ENCODE peak calls at places on chromosomes 5 and 9, in six cellular contexts. G is HuH-7, V is activated T-cell treated with anti-CD3 and anti-CD28 coated beads for 24 hours, Y is left cardiac atrium, P is NCI-H2107, C is NCI-H1092 treated with DMSO at 0.1 percent for 48 hours. B is an unnamed sample.
A peak's percentile ranks its signal among the peaks of the same experiment; 100 is the strongest.

GRCh38 chr5:119386945-119387344 is 31.1 kb downstream of the TNFAIP8 start:
- DNase-seq in G (peak; percentile 36), C (no peak), P (no peak), Y (peak; percentile 36), V (no peak), B (peak; percentile 55)

GRCh38 chr9:93107825-93108161 is 11.8 kb downstream of the CARD19 start:
- DNase-seq in Y (peak; percentile 14), P (no peak), V (no peak), G (no peak), C (no peak), B (no peak)

GRCh38 chr9:17627641-17628040 is 48.8 kb downstream of the SH3GL2 start:
- DNase-seq in P (peak; percentile 52), G (no peak), C (peak; percentile 95), Y (no peak), V (no peak), B (no peak)

GRCh38 chr5:73215891-73216610 is 43.1 kb downstream of the TMEM174 start:
- DNase-seq in V (peak; percentile 49), Y (peak; percentile 76), C (peak; percentile 88), G (peak; percentile 82), P (peak; percentile 46), B (peak; percentile 82)

GRCh38 chr5:50547303-50547702 is 106.2 kb upstream of the EMB start:
- DNase-seq in G (no peak), C (no peak), P (no peak), Y (no peak), V (no peak), B (no peak)

GRCh38 chr5:72378636-72379289 is 58.6 kb downstream of the PTCD2 start:
- DNase-seq in Y (no peak), C (peak; percentile 37), P (peak; percentile 36), G (no peak), V (no peak), B (peak; percentile 96)

GRCh38 chr5:55829956-55830355 is 21.2 kb upstream of the IL31RA start:
- DNase-seq in P (no peak), C (no peak), G (no peak), Y (no peak), V (no peak), B (no peak)

GRCh38 chr5:56816546-56817081 is 1.3 kb downstream of the MAP3K1 start:
- DNase-seq in C (peak; percentile 28), P (no peak), V (peak; percentile 51), G (peak; percentile 48), Y (peak; percentile 68), B (peak; percentile 70)

GRCh38 chr9:81318571-81318970 is 370.8 kb downstream of the TLE1 start:
- DNase-seq in P (no peak), G (no peak), C (no peak), V (no peak), Y (no peak), B (peak; percentile 18)

GRCh38 chr9:114434878-114435311 is 47.1 kb upstream of the AKNA start:
- DNase-seq in C (peak; percentile 78), Y (no peak), G (peak; percentile 66), P (no peak), V (no peak), B (peak; percentile 23)

GRCh38 chr5:158301186-158301585 is 442.2 kb upstream of the CLINT1 start:
- DNase-seq in Y (no peak), P (no peak), V (no peak), C (no peak), G (no peak), B (no peak)

GRCh38 chr5:86646671-86647070 is 28.9 kb downstream of the COX7C start:
- DNase-seq in Y (no peak), P (no peak), V (no peak), C (no peak), G (no peak), B (no peak)

GRCh38 chr5:997001-997474 is 11.6 kb upstream of the NKD2 start:
- DNase-seq in V (peak; percentile 22), C (no peak), G (no peak), P (no peak), Y (peak; percentile 59), B (no peak)

GRCh38 chr5:57987552-57987951 is 472.3 kb downstream of the PLK2 start:
- DNase-seq in G (no peak), P (no peak), V (no peak), C (no peak), Y (no peak), B (no peak)

GRCh38 chr5:175246242-175246891 is 197.6 kb downstream of the DRD1 start:
- DNase-seq in Y (peak; percentile 40), C (no peak), V (no peak), G (no peak), P (no peak), B (no peak)

GRCh38 chr5:173630724-173631365 is 14.4 kb upstream of the BOD1 start:
- DNase-seq in C (no peak), G (no peak), P (no peak), V (no peak), Y (no peak), B (no peak)

GRCh38 chr9:133672503-133673259 is 36.5 kb downstream of the DBH start:
- DNase-seq in Y (no peak), C (no peak), V (no peak), G (no peak), P (no peak), B (no peak)

GRCh38 chr9:21506910-21507795 is 25.0 kb upstream of the IFNE start:
- DNase-seq in C (no peak), P (no peak), V (no peak), G (no peak), Y (no peak), B (peak; percentile 79)

GRCh38 chr5:36982146-36982545 is 105.6 kb downstream of the NIPBL start:
- DNase-seq in C (no peak), G (no peak), P (no peak), Y (no peak), V (no peak), B (no peak)

GRCh38 chr5:128015478-128015877 is 68.1 kb upstream of the SLC12A2 start:
- DNase-seq in G (no peak), V (no peak), C (no peak), Y (no peak), P (no peak), B (no peak)

GRCh38 chr9:6876195-6876594 is 118.4 kb downstream of the KDM4C start:
- DNase-seq in C (no peak), G (no peak), V (no peak), P (no peak), Y (no peak), B (no peak)

GRCh38 chr9:137275203-137275936 is 2.2 kb upstream of the TOR4A start:
- DNase-seq in P (no peak), C (no peak), Y (no peak), G (no peak), V (no peak), B (no peak)

GRCh38 chr9:113187935-113188595 is 33.0 kb downstream of the FKBP15 start:
- DNase-seq in V (no peak), Y (peak; percentile 53), C (no peak), G (no peak), P (no peak), B (peak; percentile 62)

GRCh38 chr5:73733219-73733618 is 107.2 kb downstream of the ARHGEF28 start:
- DNase-seq in C (no peak), G (no peak), Y (no peak), V (no peak), P (no peak), B (no peak)

B was measured in endothelial cell of umbilical vein.